ENCODE peak calls at places on chromosomes 6 and 20, in eight cellular contexts. F, Q, B, S, P, J, L and G are unnamed samples.

GRCh38 chr6:26604797-26605196 is 8.0 kb downstream of the ABT1 start:
- DNase-seq in F (no peak), Q (no peak), B (no peak), S (no peak), P (no peak), J (no peak), L (no peak), G (no peak)

GRCh38 chr20:47263502-47264084 is 92.9 kb downstream of the ZMYND8 start:
- DNase-seq in F (no peak), Q (no peak), B (peak), S (no peak), P (no peak), J (no peak), L (no peak), G (peak)

GRCh38 chr6:126537437-126537836 is 197.5 kb downstream of the CENPW start:
- DNase-seq in F (no peak), Q (no peak), B (peak), S (no peak), P (no peak), J (no peak), L (no peak), G (no peak)

GRCh38 chr20:21315138-21315537 is 12.0 kb downstream of the XRN2 start:
- DNase-seq in F (peak), Q (peak), B (peak), S (no peak), P (peak), J (no peak), L (no peak), G (peak)

GRCh38 chr6:148760568-148761531 is 14.0 kb downstream of the UST start:
- DNase-seq in F (peak), Q (peak), B (peak), S (no peak), P (peak), J (peak), L (no peak), G (peak)

GRCh38 chr20:51470907-51471411 is 71.6 kb downstream of the NFATC2 start:
- DNase-seq in F (no peak), Q (no peak), B (no peak), S (no peak), P (no peak), J (no peak), L (no peak), G (no peak)

GRCh38 chr6:159701413-159701999 is 8.5 kb upstream of the SOD2 start:
- DNase-seq in F (peak), Q (peak), B (peak), S (peak), P (peak), J (no peak), L (peak), G (peak)

GRCh38 chr6:121651420-121651819 is 216.0 kb downstream of the GJA1 start:
- DNase-seq in F (no peak), Q (peak), B (no peak), S (no peak), P (no peak), J (no peak), L (no peak), G (no peak)

DNA sequence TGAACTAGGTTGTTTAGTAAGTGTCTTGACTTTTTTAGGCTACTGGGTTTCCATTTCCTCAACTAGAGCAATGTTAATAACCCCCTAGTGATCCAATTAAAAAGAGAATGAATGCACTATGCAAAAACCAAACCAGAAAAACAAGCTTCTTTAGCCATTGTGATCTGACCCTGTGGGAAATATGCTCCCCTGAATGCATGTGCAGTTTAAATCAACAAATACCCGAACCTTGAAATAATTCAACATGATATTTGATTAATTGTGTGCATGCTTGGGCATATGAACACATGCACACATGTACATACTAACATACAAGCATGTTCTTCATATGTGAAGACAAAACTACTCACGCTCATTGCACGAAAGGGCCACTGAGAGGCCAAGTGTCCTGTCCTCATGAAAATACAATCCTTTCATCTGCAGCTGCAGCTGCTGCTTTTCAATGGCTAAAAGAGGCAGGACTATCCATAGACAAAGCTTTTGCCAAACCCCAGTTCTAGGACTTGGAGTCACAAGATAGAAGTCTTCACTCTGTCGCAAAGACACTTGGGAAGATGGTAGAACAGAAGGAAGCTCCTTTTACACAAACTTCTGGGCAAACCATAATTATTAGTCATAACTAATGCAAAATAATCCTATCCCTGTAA is 207.1 kb upstream of the POU3F2 start:
- DNase-seq in F (no peak), Q (no peak), B (no peak), S (no peak), P (no peak), J (no peak), L (no peak), G (no peak)
- H3K4me3 ChIP-seq in F (no peak), Q (no peak), B (no peak), S (no peak), P (no peak), J (no peak), L (no peak), G (no peak)

DNA sequence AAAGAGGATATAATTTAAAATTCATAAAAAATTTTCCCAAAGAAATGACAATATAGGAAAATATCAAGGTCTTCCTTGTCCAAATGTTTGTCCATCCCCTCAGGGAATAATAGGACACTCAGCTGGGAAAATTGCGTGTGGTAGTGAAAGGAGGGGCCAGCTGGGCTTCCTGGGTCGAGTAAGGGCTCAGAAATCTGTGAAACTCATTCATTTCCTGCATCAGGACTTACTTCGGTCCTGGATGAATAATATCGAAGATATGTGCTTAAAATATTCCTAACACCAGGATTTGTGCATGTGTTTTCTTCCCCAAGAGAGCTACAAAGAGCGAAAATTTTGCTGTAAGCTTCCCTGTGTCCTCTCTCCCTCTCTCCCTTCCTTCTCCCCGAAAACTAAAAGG is 118.2 kb upstream of the GJE1 start:
- DNase-seq in F (peak), Q (peak), B (peak), S (peak), P (peak), J (no peak), L (peak), G (peak)
- H3K4me3 ChIP-seq in F (peak), Q (no peak), B (peak), S (no peak), P (no peak), J (no peak), L (no peak), G (peak)

DNA sequence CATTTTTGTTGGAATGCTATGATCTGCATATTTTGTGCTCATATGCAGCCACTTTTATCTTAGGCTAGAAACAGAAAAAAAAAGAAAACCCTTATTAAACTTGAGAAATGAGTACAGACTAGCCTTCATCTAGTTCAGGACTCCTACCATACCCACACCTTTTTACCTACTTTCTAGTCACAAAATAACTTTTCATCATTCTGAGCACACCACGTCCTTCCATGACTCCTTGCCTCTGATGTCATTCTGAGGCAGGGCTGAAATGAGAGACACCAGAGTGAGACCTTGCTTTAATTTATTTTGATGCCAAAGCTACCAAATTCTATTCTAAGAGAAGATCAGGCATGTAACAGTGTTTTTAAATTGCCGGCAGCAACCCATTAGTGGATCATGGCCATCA is 38.8 kb downstream of the SNX3 start:
- DNase-seq in F (no peak), Q (no peak), B (no peak), S (no peak), P (no peak), J (no peak), L (no peak), G (no peak)
- H3K4me3 ChIP-seq in F (no peak), Q (no peak), B (no peak), S (no peak), P (no peak), J (no peak), L (no peak), G (no peak)

DNA sequence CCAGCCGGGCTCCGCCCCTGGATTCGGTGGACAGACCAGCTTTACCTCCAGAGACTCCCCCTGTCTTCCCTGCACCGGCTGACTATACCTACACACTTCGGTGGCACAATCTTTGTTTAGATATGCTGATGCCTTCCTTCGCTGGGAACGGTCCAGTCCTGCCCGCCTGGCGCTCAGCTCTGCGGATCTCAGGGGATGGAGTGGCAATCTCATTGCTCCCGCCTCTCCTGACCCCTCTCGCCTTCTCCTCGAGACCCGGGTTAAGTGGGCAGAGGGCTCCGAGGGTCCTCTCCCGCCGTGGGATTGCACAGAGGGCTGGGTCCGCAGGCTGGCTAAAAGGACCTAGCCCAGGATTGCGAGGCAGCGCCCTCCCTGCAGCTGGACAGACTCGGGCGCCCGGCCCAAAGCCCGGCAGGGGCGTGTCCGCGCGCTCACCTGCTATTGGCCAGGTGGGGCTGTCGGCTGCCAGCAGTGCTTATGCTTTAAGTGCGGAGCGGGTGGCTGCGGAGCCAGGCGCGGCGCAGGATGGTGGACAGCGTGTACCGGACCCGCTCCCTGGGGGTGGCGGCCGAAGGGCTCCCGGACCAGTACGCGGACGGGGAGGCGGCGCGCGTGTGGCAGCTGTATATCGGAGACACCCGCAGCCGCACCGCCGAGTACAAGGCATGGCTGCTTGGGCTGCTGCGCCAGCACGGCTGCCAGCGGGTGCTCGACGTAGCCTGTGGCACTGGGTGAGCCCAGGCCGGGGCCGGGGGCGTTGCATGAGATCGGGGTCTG is at the start of gene GNMT:
- DNase-seq in F (peak), Q (no peak), B (no peak), S (no peak), P (no peak), J (peak), L (peak), G (no peak)
- H3K4me3 ChIP-seq in F (peak), Q (peak), B (peak), S (peak), P (peak), J (peak), L (peak), G (peak)

GRCh38 chr6:99618649-99619408 is 12.2 kb downstream of the PRDM13 start:
- DNase-seq in F (no peak), Q (no peak), B (no peak), S (no peak), P (no peak), J (no peak), L (peak), G (no peak)
- H3K4me3 ChIP-seq in F (no peak), Q (no peak), B (no peak), S (no peak), P (no peak), J (no peak), L (no peak), G (no peak)

GRCh38 chr6:44966449-44967091 is 361.6 kb upstream of the RUNX2 start:
- DNase-seq in F (peak), Q (peak), B (peak), S (peak), P (peak), J (no peak), L (peak), G (peak)
- H3K4me3 ChIP-seq in F (no peak), Q (no peak), B (no peak), S (no peak), P (no peak), J (no peak), L (no peak), G (no peak)